ENCODE peak calls at places on chromosomes 3 and 15, in six cellular contexts. W is neural crest cell; L is CD4-positive, alpha-beta T cell; C is 8988T; H is NCI-H1092 treated with DMSO at 0.1 percent for 48 hours; F is activated CD4-positive, alpha-beta memory T cell treated with anti-CD3 and anti-CD28 coated beads for 36 hours. T is an unnamed sample.

GRCh38 chr3:194472290-194472920 is 14.4 kb downstream of the ATP13A3 start:
- DNase-seq in W (no peak), L (peak; percentile 26), C (no peak), H (peak; percentile 58), F (no peak), T (peak; percentile 78)

GRCh38 chr15:99492716-99493115 is 73.1 kb upstream of the MEF2A start:
- DNase-seq in W (no peak), L (no peak), C (no peak), H (no peak), F (no peak), T (no peak)

GRCh38 chr15:86608461-86608860 is 528.8 kb downstream of the AGBL1 start:
- DNase-seq in W (no peak), L (no peak), C (no peak), H (no peak), F (no peak), T (no peak)

GRCh38 chr3:4845882-4846281 is 133.4 kb upstream of the BHLHE40 start:
- DNase-seq in W (no peak), L (no peak), C (no peak), H (no peak), F (no peak), T (no peak)

GRCh38 chr15:44536298-44536961 is 517 bp upstream of the EIF3J start:
- DNase-seq in W (peak; percentile 78), L (no peak), C (peak; percentile 57), H (peak; percentile 92), F (no peak), T (peak; percentile 85)

GRCh38 chr3:108388136-108389132 is 92.1 kb downstream of the HHLA2 start:
- DNase-seq in W (no peak), L (no peak), C (no peak), H (peak; percentile 96), F (peak; percentile 25), T (no peak)

GRCh38 chr3:49255112-49255511 is 21.9 kb downstream of the C3orf62 start:
- DNase-seq in W (no peak), L (no peak), C (no peak), H (no peak), F (no peak), T (no peak)

GRCh38 chr3:47612178-47612577 is 33.5 kb upstream of the CSPG5 start:
- DNase-seq in W (no peak), L (no peak), C (no peak), H (no peak), F (no peak), T (peak; percentile 12)

GRCh38 chr15:73125219-73125618 is 73.0 kb downstream of the NEO1 start:
- DNase-seq in W (no peak), L (no peak), C (no peak), H (no peak), F (no peak), T (no peak)

GRCh38 chr3:195859061-195859845 is 47.5 kb upstream of the MUC4 start:
- DNase-seq in W (peak; percentile 85), L (peak; percentile 72), C (peak; percentile 90), H (peak; percentile 59), F (peak; percentile 87), T (no peak)

GRCh38 chr15:84398763-84399701 is 163.5 kb downstream of the GOLGA6L4 start:
- DNase-seq in W (no peak), L (no peak), C (no peak), H (no peak), F (no peak), T (no peak)

GRCh38 chr15:79248183-79248582 is 34.3 kb upstream of the ANKRD34C start:
- DNase-seq in W (no peak), L (no peak), C (no peak), H (no peak), F (no peak), T (no peak)

GRCh38 chr15:43225201-43225949 is 4.6 kb upstream of the EPB42 start:
- DNase-seq in W (no peak), L (peak; percentile 25), C (peak; percentile 73), H (peak; percentile 22), F (peak; percentile 50), T (no peak)

GRCh38 chr3:126338796-126339241 is 18.4 kb downstream of the KLF15 start:
- DNase-seq in W (no peak), L (no peak), C (no peak), H (no peak), F (no peak), T (no peak)

GRCh38 chr15:101496198-101496986 is 6.9 kb upstream of the PCSK6 start:
- DNase-seq in W (no peak), L (no peak), C (no peak), H (no peak), F (no peak), T (no peak)

GRCh38 chr15:71455107-71455506 is 339.8 kb downstream of the THSD4 start:
- DNase-seq in W (no peak), L (no peak), C (no peak), H (peak; percentile 3), F (no peak), T (no peak)

GRCh38 chr3:33218446-33219174 is at the start of gene SUSD5:
- DNase-seq in W (peak; percentile 44), L (no peak), C (no peak), H (peak; percentile 35), F (no peak), T (peak; percentile 31)

GRCh38 chr15:100201376-100202280 is 140.1 kb downstream of the ADAMTS17 start:
- DNase-seq in W (no peak), L (no peak), C (no peak), H (no peak), F (peak; percentile 21), T (no peak)

GRCh38 chr15:37046876-37047614 is 53.3 kb downstream of the MEIS2 start:
- DNase-seq in W (no peak), L (no peak), C (no peak), H (no peak), F (no peak), T (no peak)

GRCh38 chr15:95120595-95120994 is 889.2 kb downstream of the MCTP2 start:
- DNase-seq in W (no peak), L (no peak), C (no peak), H (no peak), F (no peak), T (no peak)

GRCh38 chr3:115790759-115791158 is 167.4 kb downstream of the GAP43 start:
- DNase-seq in W (no peak), L (peak; percentile 41), C (peak; percentile 48), H (no peak), F (peak; percentile 76), T (peak; percentile 76)

GRCh38 chr3:47376393-47376792 is 4.4 kb upstream of the PTPN23 start:
- DNase-seq in W (no peak), L (no peak), C (no peak), H (no peak), F (no peak), T (no peak)

GRCh38 chr3:161096771-161097367 is 8.3 kb downstream of the B3GALNT1 start:
- DNase-seq in W (no peak), L (peak; percentile 12), C (no peak), H (peak; percentile 30), F (peak; percentile 27), T (no peak)

GRCh38 chr3:24318668-24319287 is 175.9 kb downstream of the THRB start:
- DNase-seq in W (no peak), L (no peak), C (peak; percentile 31), H (no peak), F (no peak), T (peak; percentile 46)

GRCh38 chr3:186432189-186432588 is 70.2 kb upstream of the DGKG start:
- DNase-seq in W (no peak), L (no peak), C (no peak), H (no peak), F (peak; percentile 66), T (no peak)

GRCh38 chr15:39279331-39279730 is 301.5 kb upstream of the THBS1 start:
- DNase-seq in W (no peak), L (no peak), C (no peak), H (no peak), F (no peak), T (no peak)

GRCh38 chr15:23503546-23503945 is 56.5 kb upstream of the GOLGA6L2 start:
- DNase-seq in W (no peak), L (no peak), C (no peak), H (peak; percentile 29), F (no peak), T (no peak)

GRCh38 chr3:126858887-126859286 is 124.0 kb upstream of the PLXNA1 start:
- DNase-seq in W (no peak), L (no peak), C (peak; percentile 84), H (no peak), F (no peak), T (peak; percentile 77)

GRCh38 chr3:157201648-157202278 is 41.8 kb upstream of the CCNL1 start:
- DNase-seq in W (no peak), L (no peak), C (peak; percentile 33), H (peak; percentile 5), F (no peak), T (no peak)

GRCh38 chr3:140147965-140148490 is 213.0 kb downstream of the CLSTN2 start:
- DNase-seq in W (no peak), L (no peak), C (no peak), H (no peak), F (no peak), T (no peak)

GRCh38 chr3:128242818-128243601 is 89.7 kb downstream of the EEFSEC start:
- DNase-seq in W (no peak), L (no peak), C (no peak), H (no peak), F (peak; percentile 45), T (no peak)

GRCh38 chr3:126413693-126414080 is 19.0 kb downstream of the CFAP100 start:
- DNase-seq in W (no peak), L (no peak), C (no peak), H (no peak), F (no peak), T (no peak)

GRCh38 chr15:34336947-34337556 is 529 bp downstream of the SLC12A6 start:
- DNase-seq in W (no peak), L (peak; percentile 24), C (no peak), H (no peak), F (peak; percentile 49), T (no peak)

GRCh38 chr3:47851888-47852603 is 49.1 kb downstream of the DHX30 start:
- DNase-seq in W (no peak), L (no peak), C (no peak), H (no peak), F (no peak), T (no peak)

GRCh38 chr3:124893526-124893925 is 6.4 kb upstream of the ITGB5 start:
- DNase-seq in W (no peak), L (no peak), C (no peak), H (no peak), F (no peak), T (no peak)

GRCh38 chr15:39502616-39503195 is 78.2 kb upstream of the THBS1 start:
- DNase-seq in W (no peak), L (no peak), C (no peak), H (no peak), F (no peak), T (no peak)

GRCh38 chr3:111301238-111301798 is 229.7 kb downstream of the NECTIN3 start:
- DNase-seq in W (no peak), L (no peak), C (no peak), H (no peak), F (no peak), T (no peak)

GRCh38 chr3:66486646-66487045 is 14.2 kb downstream of the LRIG1 start:
- DNase-seq in W (no peak), L (no peak), C (no peak), H (no peak), F (no peak), T (no peak)

GRCh38 chr3:194592798-194593752 is 40.1 kb downstream of the TMEM44 start:
- DNase-seq in W (no peak), L (no peak), C (peak; percentile 73), H (no peak), F (no peak), T (peak; percentile 96)

GRCh38 chr3:66392966-66393485 is 107.8 kb downstream of the LRIG1 start:
- DNase-seq in W (no peak), L (no peak), C (no peak), H (no peak), F (no peak), T (no peak)

T was measured in SW 1271.